ENCODE peak calls at places on chromosomes 7 and 10, in ten cellular contexts. F is hypothalamus; Z is Kasumi-1; D is cardiac septum; P is endodermal cell; Q is effector memory CD4-positive, alpha-beta T cell; J is fibroblast of pulmonary artery; T is A549; K is adrenal gland; G is HT1080. M is an unnamed sample.

GRCh38 chr7:121994625-121995410 is 121.9 kb downstream of the PTPRZ1 start:
- DNase-seq in F (no peak), Z (peak; percentile 59), J (peak; percentile 91), T (peak; percentile 77), P (peak; percentile 87), Q (no peak), K (peak; percentile 79), G (peak; percentile 60), D (no peak), M (peak; percentile 64)

GRCh38 chr10:489335-489734 is 200.1 kb downstream of the DIP2C start:
- DNase-seq in F (no peak), J (no peak), Q (no peak), D (peak; percentile 70), T (no peak), K (peak; percentile 52), G (no peak), Z (no peak), P (no peak), M (no peak)

GRCh38 chr10:102117391-102118159 is 2.6 kb downstream of the LDB1 start:
- DNase-seq in Z (peak; percentile 98), D (peak; percentile 90), Q (peak; percentile 50), K (peak; percentile 93), J (peak; percentile 88), T (peak; percentile 53), P (peak; percentile 83), G (peak; percentile 79), F (peak; percentile 54), M (peak; percentile 75)

GRCh38 chr10:122078965-122079401 is 90.0 kb downstream of the TACC2 start:
- DNase-seq in D (no peak), T (no peak), K (no peak), F (no peak), G (no peak), J (no peak), Z (no peak), P (no peak), Q (no peak), M (no peak)

GRCh38 chr10:45488365-45488764 is 114.3 kb downstream of the ALOX5 start:
- DNase-seq in K (no peak), P (no peak), F (no peak), Q (no peak), G (no peak), D (no peak), J (no peak), T (no peak), Z (no peak), M (no peak)

GRCh38 chr10:2460846-2461245 is 606.5 kb upstream of the PFKP start:
- DNase-seq in T (no peak), K (no peak), P (no peak), D (no peak), G (no peak), J (no peak), Q (no peak), F (no peak), Z (no peak), M (no peak)

GRCh38 chr7:73908123-73908611 is 47.2 kb downstream of the TMEM270 start:
- DNase-seq in Z (no peak), F (no peak), T (no peak), J (no peak), K (no peak), D (peak; percentile 60), P (no peak), G (no peak), Q (no peak), M (no peak)

GRCh38 chr10:88986549-88987242 is 3.9 kb upstream of the FAS start:
- DNase-seq in G (no peak), K (peak; percentile 47), Q (no peak), Z (peak; percentile 53), J (peak; percentile 65), F (no peak), T (peak; percentile 20), D (no peak), P (no peak), M (no peak)

GRCh38 chr10:103044942-103045489 is 126.9 kb downstream of the CNNM2 start:
- DNase-seq in T (no peak), F (no peak), G (no peak), P (no peak), Q (no peak), D (no peak), J (peak; percentile 16), K (no peak), Z (no peak), M (no peak)

GRCh38 chr10:110850099-110850498 is 21.6 kb upstream of the PDCD4 start:
- DNase-seq in G (no peak), K (no peak), Q (no peak), F (no peak), T (no peak), D (no peak), P (no peak), Z (no peak), J (no peak), M (no peak)

GRCh38 chr10:11516419-11516721 is 95.1 kb downstream of the USP6NL start:
- DNase-seq in Q (no peak), P (no peak), D (no peak), Z (no peak), G (no peak), F (no peak), J (no peak), T (no peak), K (no peak), M (no peak)

GRCh38 chr7:36116347-36117200 is 36.5 kb upstream of the EEPD1 start:
- DNase-seq in G (peak; percentile 42), Z (no peak), F (no peak), Q (no peak), T (peak; percentile 24), K (no peak), D (no peak), J (no peak), P (no peak), M (no peak)

GRCh38 chr7:108345710-108346336 is 110.4 kb downstream of the NRCAM start:
- DNase-seq in Z (no peak), J (no peak), F (no peak), P (peak; percentile 60), K (no peak), T (no peak), D (no peak), Q (no peak), G (no peak), M (no peak)

GRCh38 chr10:24518981-24519597 is 204.6 kb downstream of the ARHGAP21 start:
- DNase-seq in G (peak; percentile 51), D (no peak), T (peak; percentile 57), Z (peak; percentile 61), J (peak; percentile 76), K (peak; percentile 80), P (peak; percentile 87), Q (peak; percentile 6), F (no peak), M (peak; percentile 68)

GRCh38 chr10:77578583-77579227 is 58.9 kb downstream of the KCNMA1 start:
- DNase-seq in Q (no peak), T (peak; percentile 81), G (peak; percentile 94), J (peak; percentile 36), K (no peak), P (no peak), Z (no peak), D (peak; percentile 55), F (no peak), M (no peak)

GRCh38 chr7:47358944-47359588 is 222.8 kb downstream of the TNS3 start:
- DNase-seq in Z (no peak), T (no peak), K (no peak), D (peak; percentile 64), P (no peak), J (no peak), G (peak; percentile 48), Q (no peak), F (no peak), M (no peak)

GRCh38 chr7:26182706-26183105 is 17.8 kb downstream of the HNRNPA2B1 start:
- DNase-seq in Z (no peak), G (no peak), Q (no peak), F (no peak), K (no peak), P (no peak), T (no peak), J (no peak), D (no peak), M (no peak)

GRCh38 chr7:81488210-81488609 is 281.6 kb downstream of the HGF start:
- DNase-seq in K (no peak), Q (no peak), T (no peak), D (no peak), J (no peak), Z (no peak), G (peak; percentile 15), P (no peak), F (no peak), M (no peak)

GRCh38 chr10:77442790-77443189 is 194.8 kb downstream of the KCNMA1 start:
- DNase-seq in J (no peak), F (no peak), D (no peak), Q (no peak), G (no peak), T (no peak), P (peak; percentile 90), Z (no peak), K (no peak), M (no peak)

GRCh38 chr10:46050956-46051355 is 4.9 kb upstream of the MSMB start:
- DNase-seq in D (no peak), P (peak; percentile 36), G (peak; percentile 43), F (no peak), J (peak; percentile 19), T (no peak), Q (no peak), Z (no peak), K (no peak), M (no peak)